ENCODE peak calls at places on chromosomes 11 and 22, in six cellular contexts. O is H1, T is heart right ventricle, Y is sigmoid colon, G is adrenal gland, H is colonic mucosa. B is an unnamed sample. For H3K9me3 and H3K36me3, the result is how much of the 10 kb centered on the place peaks cover.

GRCh38 chr11:19651654-19652053 is 61.0 kb upstream of the NAV2 start:
- DNase-seq in O (no peak), G (no peak), Y (no peak), T (no peak), H (no peak), B (no peak)

GRCh38 chr11:45671246-45672171 is 6.1 kb upstream of the CHST1 start:
- DNase-seq in T (no peak), O (no peak), Y (peak), G (no peak), H (no peak), B (no peak)

GRCh38 chr11:64144587-64145295 is 21.2 kb downstream of the MACROD1 start:
- DNase-seq in H (no peak), T (no peak), O (no peak), G (no peak), Y (no peak), B (no peak)

GRCh38 chr22:42172385-42173172 is 42.0 kb upstream of the CYP2D6 start:
- DNase-seq in O (no peak), H (peak), Y (no peak), T (no peak), G (peak), B (no peak)

GRCh38 chr11:68302256-68303054 is 9.9 kb upstream of the LRP5 start:
- DNase-seq in G (no peak), T (no peak), Y (no peak), O (no peak), H (peak), B (no peak)

GRCh38 chr11:88175004-88175706 is at the start of gene RAB38:
- DNase-seq in G (peak), T (peak), O (peak), Y (peak), H (peak), B (no peak)

GRCh38 chr11:133425245-133425644 is 107.1 kb downstream of the OPCML start:
- DNase-seq in T (no peak), O (no peak), Y (no peak), H (no peak), G (no peak), B (no peak)

GRCh38 chr11:128394436-128395089 is 192.8 kb downstream of the ETS1 start:
- DNase-seq in O (no peak), Y (no peak), G (no peak), H (no peak), T (peak), B (no peak)

GRCh38 chr22:11605468-11605981 is 3922.5 kb upstream of the OR11H1 start:
- DNase-seq in H (no peak), G (no peak), T (no peak), O (no peak), Y (no peak), B (no peak)
- H3K9me3 ChIP-seq in H (under half), G (under half), T (half or more), O (half or more), Y (under half), B (under half)

DNA sequence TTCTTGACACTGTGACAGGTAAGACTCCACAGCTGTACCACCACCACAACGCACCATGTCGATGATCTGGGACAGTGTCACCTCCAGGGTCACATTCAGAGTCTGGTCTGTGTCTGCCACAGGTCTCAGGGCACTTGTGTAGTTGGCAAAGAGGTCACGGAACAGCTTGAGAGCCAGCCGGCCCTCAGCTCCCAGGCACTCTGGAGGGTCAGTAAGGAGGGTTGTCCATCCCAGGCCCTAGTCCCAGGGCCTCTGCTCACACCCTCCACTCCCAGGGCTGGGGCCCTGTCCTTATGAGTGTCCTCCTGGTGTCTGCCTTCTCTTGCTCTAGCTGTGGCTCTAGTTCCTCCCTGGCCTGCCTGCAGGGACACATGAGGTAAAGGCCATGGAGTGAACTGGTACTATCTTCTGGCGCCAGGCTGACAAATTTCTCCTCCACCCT is 1.4 kb downstream of the CHRNA10 start:
- DNase-seq in T (peak), G (no peak), O (no peak), H (no peak), Y (no peak), B (no peak)
- H3K36me3 ChIP-seq in T (half or more), G (under half), O (under half), H (under half), Y (under half), B (half or more)

GRCh38 chr11:3367221-3367620 is 11.7 kb downstream of the ZNF195 start:
- DNase-seq in Y (no peak), O (no peak), H (no peak), G (no peak), T (no peak), B (no peak)

GRCh38 chr11:3375552-3375951 is 3.4 kb downstream of the ZNF195 start:
- DNase-seq in H (no peak), O (no peak), T (no peak), G (no peak), Y (no peak), B (no peak)

GRCh38 chr11:3369366-3369765 is 9.6 kb downstream of the ZNF195 start:
- DNase-seq in G (no peak), Y (no peak), T (no peak), O (no peak), H (no peak), B (no peak)

GRCh38 chr11:3368199-3368598 is 10.7 kb downstream of the ZNF195 start:
- DNase-seq in G (no peak), T (no peak), H (no peak), Y (no peak), O (no peak), B (no peak)

GRCh38 chr11:3370268-3370870 is 8.6 kb downstream of the ZNF195 start:
- DNase-seq in O (no peak), T (no peak), Y (no peak), G (no peak), H (no peak), B (no peak)
- H3K9me3 ChIP-seq in O (under half), T (under half), Y (under half), G (under half), H (under half), B (under half)

GRCh38 chr11:33767624-33768023 is 6.7 kb downstream of the FBXO3 start:
- DNase-seq in H (no peak), T (no peak), Y (no peak), O (no peak), G (no peak), B (no peak)
- H3K36me3 ChIP-seq in H (under half), T (half or more), Y (under half), O (under half), G (under half), B (half or more)

GRCh38 chr11:48354013-48354412 is 12.3 kb downstream of the OR4C5 start:
- DNase-seq in H (no peak), O (no peak), Y (no peak), T (no peak), G (no peak), B (no peak)
- H3K9me3 ChIP-seq in H (under half), O (under half), Y (under half), T (under half), G (under half), B (under half)